ENCODE peak calls at places on chromosomes 16 and 17, in nine cellular contexts. N is left ventricle myocardium inferior; S is body of pancreas; A is stimulated activated CD4-positive, alpha-beta T cell treated with anti-CD3 and anti-CD28 coated beads, TNF-alpha, amount 100 ng/mL, for 48 hours; O is stimulated activated CD8-positive, alpha-beta memory T cell treated with anti-CD3 and anti-CD28 coated beads, Interleukin-2, amount 100 ng/mL, for 48 hours; B is NCI-H510A treated with DMSO at 0.1 percent for 48 hours; P is C1 segment of cervical spinal cord; W is neural crest cell; M is fibroblast of the aortic adventitia. D is an unnamed sample.

GRCh38 chr17:68197091-68197996 is 50.5 kb upstream of the AMZ2 start:
- DNase-seq in N (peak), S (no peak), A (no peak), O (no peak), B (peak), P (no peak), W (no peak), M (no peak), D (no peak)

GRCh38 chr17:2396568-2397246 is 4.2 kb downstream of the MNT start:
- DNase-seq in N (peak), S (peak), A (peak), O (no peak), B (peak), P (peak), W (peak), M (peak), D (no peak)

GRCh38 chr16:54253118-54253517 is 33.5 kb downstream of the IRX3 start:
- DNase-seq in N (no peak), S (no peak), A (no peak), O (no peak), B (no peak), P (no peak), W (no peak), M (no peak), D (no peak)

GRCh38 chr16:68503334-68503733 is 35.8 kb upstream of the ZFP90 start:
- DNase-seq in N (no peak), S (no peak), A (no peak), O (no peak), B (no peak), P (no peak), W (no peak), M (no peak), D (no peak)

GRCh38 chr17:4947010-4947410 is 1.3 kb downstream of the PFN1 start:
- DNase-seq in N (no peak), S (no peak), A (no peak), O (no peak), B (no peak), P (no peak), W (no peak), M (no peak), D (no peak)

GRCh38 chr16:67860589-67861398 is 12.1 kb upstream of the EDC4 start:
- DNase-seq in N (no peak), S (no peak), A (no peak), O (no peak), B (no peak), P (no peak), W (no peak), M (peak), D (no peak)

GRCh38 chr16:55021595-55022475 is 91.2 kb downstream of the IRX5 start:
- DNase-seq in N (no peak), S (no peak), A (no peak), O (no peak), B (no peak), P (no peak), W (no peak), M (peak), D (no peak)

GRCh38 chr16:22356930-22357634 is 17.3 kb downstream of the CDR2 start:
- DNase-seq in N (no peak), S (no peak), A (no peak), O (no peak), B (no peak), P (no peak), W (no peak), M (peak), D (no peak)

GRCh38 chr17:20191066-20191465 is 181.9 kb downstream of the SPECC1 start:
- DNase-seq in N (no peak), S (no peak), A (no peak), O (no peak), B (no peak), P (no peak), W (no peak), M (peak), D (no peak)

GRCh38 chr17:34740936-34741515 is 161.6 kb downstream of the TMEM132E start:
- DNase-seq in N (no peak), S (no peak), A (no peak), O (no peak), B (no peak), P (no peak), W (no peak), M (no peak), D (no peak)

GRCh38 chr16:3276679-3277078 is 6.6 kb upstream of the ZNF263 start:
- DNase-seq in N (no peak), S (no peak), A (no peak), O (no peak), B (no peak), P (no peak), W (no peak), M (no peak), D (no peak)

GRCh38 chr16:53041196-53041977 is 11.3 kb downstream of the CHD9NB start:
- DNase-seq in N (peak), S (peak), A (no peak), O (no peak), B (no peak), P (no peak), W (no peak), M (peak), D (no peak)

GRCh38 chr17:11693284-11693683 is 95.0 kb downstream of the DNAH9 start:
- DNase-seq in N (no peak), S (no peak), A (no peak), O (no peak), B (no peak), P (no peak), W (no peak), M (no peak), D (no peak)

GRCh38 chr17:77281904-77282367 is 141.2 kb downstream of the SEC14L1 start:
- DNase-seq in N (no peak), S (peak), A (no peak), O (no peak), B (peak), P (no peak), W (no peak), M (no peak), D (no peak)

GRCh38 chr17:76240461-76241204 is at the start of gene RNF157:
- DNase-seq in N (peak), S (peak), A (peak), O (peak), B (peak), P (peak), W (peak), M (peak), D (peak)

GRCh38 chr16:9050102-9050830 is 41.2 kb upstream of the HAPSTR1 start:
- DNase-seq in N (no peak), S (no peak), A (no peak), O (peak), B (no peak), P (no peak), W (peak), M (no peak), D (no peak)

GRCh38 chr17:50514388-50514787 is 6.1 kb downstream of the MYCBPAP start:
- DNase-seq in N (no peak), S (no peak), A (no peak), O (no peak), B (no peak), P (no peak), W (no peak), M (no peak), D (no peak)

GRCh38 chr17:336110-337021 is 16.2 kb downstream of the RPH3AL start:
- DNase-seq in N (peak), S (peak), A (no peak), O (no peak), B (peak), P (no peak), W (no peak), M (no peak), D (no peak)

GRCh38 chr17:72119280-72119962 is 1.4 kb upstream of the SOX9 start:
- DNase-seq in N (no peak), S (no peak), A (no peak), O (no peak), B (peak), P (no peak), W (no peak), M (no peak), D (no peak)

GRCh38 chr17:72125742-72126141 is 4.9 kb downstream of the SOX9 start:
- DNase-seq in N (no peak), S (no peak), A (no peak), O (no peak), B (no peak), P (no peak), W (no peak), M (no peak), D (no peak)

GRCh38 chr17:80315517-80316182 is 55.0 kb downstream of the RNF213 start:
- DNase-seq in N (no peak), S (no peak), A (no peak), O (no peak), B (no peak), P (no peak), W (no peak), M (no peak), D (no peak)

GRCh38 chr16:77775911-77776909 is 12.2 kb upstream of the VAT1L start:
- DNase-seq in N (no peak), S (no peak), A (no peak), O (no peak), B (no peak), P (no peak), W (no peak), M (no peak), D (no peak)

GRCh38 chr17:78407387-78407990 is 29.0 kb downstream of the PGS1 start:
- DNase-seq in N (no peak), S (peak), A (no peak), O (no peak), B (peak), P (no peak), W (no peak), M (no peak), D (no peak)

GRCh38 chr16:13379266-13379665 is 477.9 kb downstream of the SHISA9 start:
- DNase-seq in N (no peak), S (no peak), A (no peak), O (no peak), B (no peak), P (no peak), W (no peak), M (no peak), D (no peak)

GRCh38 chr17:28524476-28525415 is 18.6 kb downstream of the FOXN1 start:
- DNase-seq in N (no peak), S (peak), A (no peak), O (no peak), B (no peak), P (no peak), W (no peak), M (peak), D (no peak)

GRCh38 chr17:20073056-20073979 is 64.2 kb downstream of the SPECC1 start:
- DNase-seq in N (peak), S (peak), A (peak), O (peak), B (no peak), P (no peak), W (no peak), M (peak), D (no peak)

GRCh38 chr16:67229906-67230808 is 3.2 kb downstream of the TMEM208 start:
- DNase-seq in N (no peak), S (no peak), A (no peak), O (no peak), B (no peak), P (no peak), W (no peak), M (no peak), D (no peak)

GRCh38 chr16:70416748-70417616 is 21.9 kb downstream of the ST3GAL2 start:
- DNase-seq in N (no peak), S (no peak), A (no peak), O (no peak), B (peak), P (no peak), W (no peak), M (no peak), D (peak)

D was measured in GM18507.